ENCODE peak calls at places on chromosomes 1 and 21, in ten cellular contexts. P, U, K, S, N, B, I, C, D and H are unnamed samples.

GRCh38 chr1:166908942-166909341 is 32.9 kb upstream of the TADA1 start:
- DNase-seq in U (no peak), P (no peak), S (no peak), B (no peak), D (no peak), K (no peak), I (no peak), C (no peak), N (no peak), H (no peak)

GRCh38 chr1:161071886-161072371 is 2.2 kb upstream of the ARHGAP30 start:
- DNase-seq in N (peak), S (no peak), U (peak), P (peak), B (peak), I (no peak), C (peak), D (peak), K (peak), H (no peak)

GRCh38 chr21:27043377-27043776 is 76.5 kb upstream of the ADAMTS5 start:
- DNase-seq in S (no peak), U (no peak), K (no peak), B (no peak), I (no peak), C (no peak), N (no peak), P (no peak), D (no peak), H (no peak)

GRCh38 chr1:60527567-60527966 is 454.0 kb upstream of the C1orf87 start:
- DNase-seq in P (no peak), U (no peak), K (no peak), D (no peak), S (no peak), I (no peak), B (no peak), N (no peak), C (no peak), H (no peak)

GRCh38 chr1:205630241-205630640 is 1.6 kb downstream of the ELK4 start:
- DNase-seq in U (no peak), B (no peak), S (no peak), C (no peak), N (no peak), I (no peak), P (no peak), K (no peak), D (no peak), H (no peak)

GRCh38 chr1:205147191-205147590 is 25.4 kb upstream of the RBBP5 start:
- DNase-seq in K (no peak), I (no peak), U (no peak), B (peak), N (no peak), P (no peak), D (no peak), S (peak), C (no peak), H (peak)

GRCh38 chr1:228818928-228819632 is 83.8 kb downstream of the RHOU start:
- DNase-seq in K (no peak), U (no peak), C (no peak), I (no peak), P (no peak), D (no peak), N (no peak), S (no peak), B (no peak), H (no peak)

GRCh38 chr1:179881642-179882252 is 338 bp upstream of the TOR1AIP1 start:
- DNase-seq in P (peak), S (peak), B (peak), U (peak), K (no peak), I (no peak), N (peak), D (no peak), C (no peak), H (peak)

GRCh38 chr1:111234866-111235265 is 7.4 kb downstream of the CHI3L2 start:
- DNase-seq in P (no peak), C (no peak), B (no peak), I (no peak), K (no peak), U (no peak), D (no peak), N (no peak), S (no peak), H (no peak)

GRCh38 chr1:30697977-30698376 is 25.4 kb downstream of the MATN1 start:
- DNase-seq in B (no peak), I (no peak), K (no peak), N (no peak), P (peak), S (no peak), U (no peak), C (no peak), D (no peak), H (no peak)

GRCh38 chr1:31699341-31699891 is 4.4 kb downstream of the COL16A1 start:
- DNase-seq in S (no peak), U (no peak), D (no peak), K (no peak), P (no peak), C (peak), N (no peak), I (no peak), B (no peak), H (no peak)

GRCh38 chr1:32406629-32407111 is 12.4 kb upstream of the BSDC1 start:
- DNase-seq in D (no peak), K (no peak), P (no peak), U (no peak), S (no peak), N (no peak), B (no peak), C (no peak), I (no peak), H (no peak)

GRCh38 chr1:213194383-213194782 is 143.3 kb downstream of the RPS6KC1 start:
- DNase-seq in S (no peak), B (no peak), C (no peak), K (no peak), U (no peak), I (no peak), N (no peak), P (no peak), D (no peak), H (no peak)

GRCh38 chr1:147560756-147561472 is 19.6 kb downstream of the BCL9 start:
- DNase-seq in C (no peak), D (no peak), B (no peak), S (no peak), I (no peak), N (no peak), K (no peak), U (no peak), P (no peak), H (no peak)

GRCh38 chr1:45230537-45230936 is 24.1 kb upstream of the ZSWIM5 start:
- DNase-seq in N (no peak), K (no peak), P (peak), U (no peak), S (no peak), B (no peak), I (no peak), C (no peak), D (no peak), H (no peak)

GRCh38 chr1:35657851-35658250 is 16.5 kb upstream of the PSMB2 start:
- DNase-seq in P (no peak), C (no peak), K (no peak), N (no peak), I (no peak), S (no peak), U (no peak), B (no peak), D (no peak), H (no peak)

GRCh38 chr1:63665824-63666223 is 72.6 kb downstream of the PGM1 start:
- DNase-seq in C (no peak), I (no peak), U (no peak), K (no peak), S (no peak), B (no peak), N (no peak), P (no peak), D (no peak), H (no peak)

GRCh38 chr1:50368179-50369007 is 54.9 kb downstream of the DMRTA2 start:
- DNase-seq in P (peak), S (no peak), N (peak), U (peak), I (peak), B (no peak), K (no peak), C (no peak), D (peak), H (no peak)

GRCh38 chr1:226549094-226549936 is 751 bp downstream of the STUM start:
- DNase-seq in B (no peak), K (no peak), N (no peak), D (no peak), I (no peak), P (no peak), U (no peak), C (no peak), S (no peak), H (no peak)

GRCh38 chr1:3053366-3053980 is 15.5 kb upstream of the PRDM16 start:
- DNase-seq in B (peak), K (no peak), P (no peak), U (no peak), N (no peak), I (no peak), S (no peak), C (peak), D (no peak), H (no peak)

GRCh38 chr1:72229893-72230292 is 52.4 kb downstream of the NEGR1 start:
- DNase-seq in I (no peak), C (no peak), K (no peak), U (no peak), P (no peak), D (no peak), B (no peak), S (peak), N (no peak), H (no peak)

GRCh38 chr1:244454412-244454811 is 2.7 kb upstream of the ADSS2 start:
- DNase-seq in K (no peak), D (no peak), I (no peak), N (no peak), S (no peak), C (no peak), P (no peak), B (no peak), U (no peak), H (no peak)

GRCh38 chr1:11059166-11059989 is 440 bp downstream of the SRM start:
- DNase-seq in I (peak), B (no peak), P (no peak), D (peak), N (no peak), C (no peak), U (no peak), K (no peak), S (no peak), H (no peak)